ENCODE peak calls at places on chromosomes 1 and 21, in ten cellular contexts. A is IMR-90; E is mammary epithelial cell; Y is GM23248; D is stomach; B is NB4; Z is pancreas; X is left ventricle myocardium inferior; K is CD8-positive, alpha-beta memory T cell; M is K562. Q is an unnamed sample.
A peak's percentile ranks its signal among the peaks of the same experiment; 100 is the strongest.

GRCh38 chr1:85137660-85138059 is 63.2 kb downstream of the SYDE2 start:
- DNase-seq in K (no peak), Z (peak; percentile 94), X (peak; percentile 78), B (no peak), A (no peak), M (no peak), D (peak; percentile 93), Y (peak; percentile 35), E (peak; percentile 23), Q (no peak)

GRCh38 chr1:41674501-41674900 is 190.0 kb upstream of the EDN2 start:
- DNase-seq in B (no peak), D (no peak), E (no peak), K (no peak), X (no peak), Z (no peak), A (no peak), Y (no peak), M (no peak), Q (no peak)

GRCh38 chr1:231919900-231920299 is 293.3 kb downstream of the DISC1 start:
- DNase-seq in M (no peak), Y (no peak), K (peak; percentile 31), A (no peak), D (no peak), Z (no peak), E (no peak), X (no peak), B (peak; percentile 21), Q (no peak)

GRCh38 chr1:223716302-223716862 is 4.0 kb downstream of the CAPN2 start:
- DNase-seq in Y (peak; percentile 60), Z (no peak), E (no peak), K (peak; percentile 43), D (no peak), X (no peak), M (no peak), A (no peak), B (peak; percentile 76), Q (no peak)

GRCh38 chr1:2229032-2229920 is 1.2 kb downstream of the SKI start:
- DNase-seq in K (no peak), B (peak; percentile 85), D (peak; percentile 74), Z (peak; percentile 66), X (peak; percentile 78), Y (peak; percentile 81), A (peak; percentile 69), M (peak; percentile 51), E (peak; percentile 53), Q (no peak)

GRCh38 chr1:204410764-204411450 is 710 bp downstream of the PPP1R15B start:
- DNase-seq in Y (peak; percentile 78), K (peak; percentile 36), Z (peak; percentile 61), X (peak; percentile 54), D (peak; percentile 54), M (peak; percentile 52), E (peak; percentile 36), A (peak; percentile 48), B (peak; percentile 66), Q (peak; percentile 31)

GRCh38 chr1:167774710-167775109 is 52.9 kb downstream of the MPZL1 start:
- DNase-seq in M (no peak), K (no peak), Y (peak; percentile 51), B (no peak), E (peak; percentile 42), Z (no peak), A (peak; percentile 72), D (no peak), X (no peak), Q (peak; percentile 58)

GRCh38 chr21:46183910-46184624 is at the start of gene SPATC1L:
- DNase-seq in K (peak; percentile 30), A (peak; percentile 83), X (peak; percentile 71), Y (peak; percentile 80), D (peak; percentile 39), M (peak; percentile 79), B (peak; percentile 62), Z (peak; percentile 42), E (peak; percentile 41), Q (peak; percentile 89)

GRCh38 chr21:43893536-43894205 is 28.6 kb downstream of the AGPAT3 start:
- DNase-seq in A (no peak), X (no peak), K (no peak), M (no peak), E (no peak), Y (no peak), B (no peak), Z (no peak), D (peak; percentile 49), Q (no peak)

GRCh38 chr1:84960371-84960770 is 36.5 kb downstream of the MCOLN2 start:
- DNase-seq in D (no peak), Z (no peak), K (no peak), B (no peak), M (no peak), Y (peak; percentile 66), X (no peak), E (no peak), A (peak; percentile 72), Q (peak; percentile 79)

GRCh38 chr21:37565530-37566223 is 199.1 kb downstream of the DYRK1A start:
- DNase-seq in D (no peak), Y (peak; percentile 74), M (no peak), Z (no peak), X (no peak), K (no peak), B (peak; percentile 22), E (no peak), A (peak; percentile 37), Q (peak; percentile 73)

GRCh38 chr1:157407367-157407766 is 144.9 kb downstream of the FCRL5 start:
- DNase-seq in X (no peak), Z (no peak), M (no peak), Y (no peak), A (no peak), D (no peak), E (no peak), B (no peak), K (no peak), Q (no peak)

GRCh38 chr1:100440075-100440809 is 87.9 kb downstream of the CDC14A start:
- DNase-seq in E (no peak), Y (no peak), Z (no peak), M (peak; percentile 71), K (peak; percentile 72), A (no peak), D (peak; percentile 30), X (no peak), B (peak; percentile 44), Q (no peak)

GRCh38 chr21:35528109-35529042 is 479.3 kb upstream of the RUNX1 start:
- DNase-seq in M (no peak), Y (no peak), D (no peak), Z (no peak), X (peak; percentile 15), E (no peak), B (peak; percentile 63), K (peak; percentile 5), A (peak; percentile 20), Q (no peak)

GRCh38 chr1:61133048-61134019 is 51.0 kb downstream of the NFIA start:
- DNase-seq in K (no peak), X (no peak), Z (no peak), E (no peak), M (no peak), B (no peak), Y (no peak), A (no peak), D (no peak), Q (no peak)

GRCh38 chr21:43333301-43334062 is 93.4 kb downstream of the SIK1 start:
- DNase-seq in B (no peak), M (no peak), E (peak; percentile 81), A (peak; percentile 96), K (no peak), Z (peak; percentile 41), Y (peak; percentile 99), D (peak; percentile 64), X (peak; percentile 38), Q (peak; percentile 86)

DNA sequence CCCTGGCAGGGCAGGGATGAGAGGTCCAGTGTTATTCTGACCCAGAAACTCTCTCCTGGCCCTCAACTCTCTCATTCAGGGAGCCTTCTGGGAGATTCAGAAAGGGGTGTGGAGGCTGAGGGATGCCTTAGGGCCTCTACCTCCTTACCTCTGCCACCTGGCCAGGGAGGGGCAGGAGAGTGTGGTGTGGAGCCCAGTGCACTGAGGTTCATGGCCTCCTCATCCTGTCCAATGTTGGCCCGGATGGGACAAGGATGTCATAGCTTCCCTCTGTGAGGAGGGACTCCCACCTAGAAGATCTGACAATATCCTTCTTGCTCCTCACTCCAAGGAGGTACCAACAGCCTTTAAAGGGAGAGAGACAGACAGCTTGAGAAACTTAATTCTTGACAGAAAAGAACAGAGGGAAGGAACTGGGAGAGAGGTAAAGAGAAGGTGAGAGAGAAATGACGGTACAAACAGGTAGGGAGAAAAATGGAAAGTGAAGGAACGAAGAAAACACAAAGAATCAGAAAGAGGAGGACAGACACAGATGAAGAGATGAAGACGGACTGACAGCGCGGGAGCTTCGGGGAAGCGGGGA is 783 bp downstream of the BEND5 start:
- DNase-seq in M (no peak), A (no peak), D (no peak), E (no peak), K (no peak), X (no peak), Y (no peak), B (no peak), Z (no peak), Q (no peak)
- H3K4me3 ChIP-seq in M (no peak overlapping the region), A (peak overlapping the region; percentile 3), D (peak overlapping the region; percentile 76), E (no peak overlapping the region), K (peak overlapping the region; percentile 18), X (peak overlapping the region; percentile 85), Y (peak overlapping the region; percentile 41), B (no peak overlapping the region), Z (peak overlapping the region; percentile 67), Q (peak overlapping the region; percentile 68)

GRCh38 chr1:248860007-248860406 is 1.1 kb upstream of the ZNF692 start:
- DNase-seq in E (no peak), D (no peak), Z (no peak), K (no peak), M (no peak), B (peak; percentile 29), A (no peak), Y (no peak), X (no peak), Q (no peak)
- H3K4me3 ChIP-seq in E (no peak overlapping the region), D (no peak overlapping the region), Z (no peak overlapping the region), K (no peak overlapping the region), M (peak overlapping the region; percentile 66), B (peak overlapping the region; percentile 87), A (no peak overlapping the region), Y (peak overlapping the region; percentile 79), X (no peak overlapping the region), Q (no peak overlapping the region)

DNA sequence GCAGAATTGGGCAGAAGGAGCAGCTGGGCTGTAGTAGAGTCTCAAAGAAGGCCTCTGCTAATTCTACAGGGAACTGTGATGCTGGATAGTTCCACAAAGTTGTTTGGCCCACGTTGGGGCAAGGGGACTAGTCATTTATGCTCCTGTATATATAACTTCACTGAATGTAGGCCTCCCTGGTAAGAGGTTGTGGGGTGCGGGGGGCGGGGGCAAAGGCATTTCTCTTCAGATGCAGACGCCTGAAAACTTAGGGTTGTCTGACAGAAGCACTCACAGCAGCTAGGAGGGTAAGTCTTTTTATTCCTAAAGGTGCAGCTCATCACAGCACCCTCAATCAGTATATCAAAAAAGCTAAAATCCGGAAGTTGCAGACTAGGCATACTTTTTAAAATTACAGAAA is 38.5 kb upstream of the DENND1B start:
- DNase-seq in B (no peak), D (no peak), K (no peak), Y (no peak), Z (no peak), E (no peak), A (no peak), M (no peak), X (no peak), Q (no peak)
- H3K4me3 ChIP-seq in B (no peak overlapping the region), D (no peak overlapping the region), K (no peak overlapping the region), Y (no peak overlapping the region), Z (no peak overlapping the region), E (no peak overlapping the region), A (no peak overlapping the region), M (no peak overlapping the region), X (no peak overlapping the region), Q (no peak overlapping the region)

DNA sequence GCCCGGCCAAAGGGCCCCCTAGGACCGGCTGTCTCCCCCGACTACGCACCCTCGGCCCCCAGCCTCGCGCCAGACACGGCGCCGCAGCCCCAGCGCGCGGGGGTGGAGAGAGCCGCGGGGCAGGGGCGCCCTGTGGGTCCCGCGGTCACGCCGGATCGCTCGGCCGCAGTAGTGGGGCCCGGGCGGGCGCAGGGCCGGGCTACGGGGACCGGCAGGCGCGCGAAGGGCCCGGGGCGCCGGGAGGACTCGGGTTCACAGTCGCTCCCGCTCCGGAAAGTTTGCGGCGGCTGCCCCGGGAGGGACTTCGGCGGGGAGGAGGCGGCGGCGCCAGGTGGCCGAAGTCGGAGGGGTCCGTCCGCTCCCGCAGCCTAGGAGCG is 7.1 kb upstream of the ZNF669 start:
- DNase-seq in B (peak; percentile 31), D (no peak), A (no peak), X (no peak), Y (peak; percentile 50), E (no peak), K (no peak), M (peak; percentile 69), Z (no peak), Q (peak; percentile 37)
- H3K4me3 ChIP-seq in B (no peak overlapping the region), D (peak overlapping the region; percentile 66), A (peak overlapping the region; percentile 60), X (peak overlapping the region; percentile 88), Y (peak overlapping the region; percentile 78), E (peak overlapping the region; percentile 43), K (peak overlapping the region; percentile 39), M (peak overlapping the region; percentile 68), Z (peak overlapping the region; percentile 73), Q (peak overlapping the region; percentile 68)

Q was measured in foreskin fibroblast.